ENCODE peak calls at places on chromosomes 7 and 10, in five cellular contexts. Z is stimulated activated CD8-positive, alpha-beta memory T cell treated with anti-CD3 and anti-CD28 coated beads, Interleukin-15, amount 100 ng/mL, for 1 hour; J is gastrocnemius medialis; Y is ELR; I is NCI-H1105 treated with DMSO at 0.1 percent for 48 hours. F is an unnamed sample.

GRCh38 chr10:69329721-69330178 is 51.5 kb downstream of the HK1 start:
- DNase-seq in Z (no peak), J (no peak), Y (no peak), I (no peak), F (no peak)

GRCh38 chr7:44541876-44542610 is 913 bp upstream of the NPC1L1 start:
- DNase-seq in Z (no peak), J (no peak), Y (no peak), I (no peak), F (no peak)

GRCh38 chr10:117568226-117568625 is 25.7 kb downstream of the EMX2 start:
- DNase-seq in Z (no peak), J (no peak), Y (no peak), I (no peak), F (no peak)

GRCh38 chr10:18582803-18583202 is 68.6 kb downstream of the NSUN6 start:
- DNase-seq in Z (no peak), J (no peak), Y (peak; percentile 69), I (no peak), F (no peak)

GRCh38 chr7:122546496-122546895 is 152.4 kb downstream of the RNF133 start:
- DNase-seq in Z (no peak), J (no peak), Y (no peak), I (no peak), F (no peak)

GRCh38 chr10:131198401-131198800 is 113.1 kb downstream of the TCERG1L start:
- DNase-seq in Z (no peak), J (no peak), Y (no peak), I (no peak), F (no peak)

GRCh38 chr7:79096361-79096805 is 357.1 kb downstream of the MAGI2 start:
- DNase-seq in Z (no peak), J (no peak), Y (peak; percentile 77), I (no peak), F (no peak)

GRCh38 chr10:784377-784758 is 94.9 kb upstream of the DIP2C start:
- DNase-seq in Z (no peak), J (peak; percentile 42), Y (no peak), I (peak; percentile 55), F (no peak)

GRCh38 chr7:142375710-142376313 is 118.0 kb upstream of the PRSS58 start:
- DNase-seq in Z (no peak), J (peak; percentile 55), Y (peak; percentile 30), I (no peak), F (no peak)

GRCh38 chr7:92485267-92485892 is 7.6 kb upstream of the ERVW-1 start:
- DNase-seq in Z (no peak), J (no peak), Y (peak; percentile 3), I (no peak), F (no peak)

GRCh38 chr10:63365976-63366765 is 99.6 kb downstream of the JMJD1C start:
- DNase-seq in Z (no peak), J (no peak), Y (peak; percentile 75), I (no peak), F (no peak)

GRCh38 chr10:28674782-28675181 is 2.5 kb upstream of the BAMBI start:
- DNase-seq in Z (no peak), J (no peak), Y (no peak), I (no peak), F (no peak)

GRCh38 chr7:68613405-68613804 is 984.9 kb upstream of the AUTS2 start:
- DNase-seq in Z (no peak), J (no peak), Y (no peak), I (peak; percentile 44), F (no peak)

GRCh38 chr7:20482071-20482470 is 133.4 kb upstream of the ABCB5 start:
- DNase-seq in Z (no peak), J (no peak), Y (no peak), I (no peak), F (no peak)

GRCh38 chr10:110416776-110417732 is 80.7 kb upstream of the DUSP5 start:
- DNase-seq in Z (no peak), J (no peak), Y (peak; percentile 39), I (no peak), F (no peak)

F was measured in lower leg skin.